ENCODE peak calls at places on chromosomes 1 and 21, in five cellular contexts. F, C, O, J and H are unnamed samples.

GRCh38 chr1:37498872-37499617 is 15.5 kb downstream of the MEAF6 start:
- DNase-seq in J (no peak), O (no peak), F (no peak), C (no peak), H (no peak)

GRCh38 chr1:228284521-228284920 is 76.7 kb downstream of the OBSCN start:
- DNase-seq in O (no peak), J (no peak), F (no peak), C (no peak), H (no peak)

GRCh38 chr1:210359255-210359654 is 30.6 kb downstream of the HHAT start:
- DNase-seq in C (no peak), O (no peak), J (no peak), F (no peak), H (no peak)

GRCh38 chr1:48684381-48684780 is 92.3 kb downstream of the BEND5 start:
- DNase-seq in J (no peak), C (no peak), F (no peak), O (no peak), H (no peak)

GRCh38 chr1:107264561-107264960 is 123.7 kb downstream of the NTNG1 start:
- DNase-seq in C (no peak), O (no peak), J (no peak), F (no peak), H (no peak)

GRCh38 chr1:32200226-32201010 is at the start of gene CCDC28B:
- DNase-seq in J (no peak), F (peak), C (peak), O (peak), H (peak)

GRCh38 chr1:242056988-242057744 is 58.3 kb upstream of the MAP1LC3C start:
- DNase-seq in C (no peak), J (no peak), O (no peak), F (no peak), H (no peak)

GRCh38 chr1:85940621-85941306 is 215.8 kb downstream of the COL24A1 start:
- DNase-seq in C (no peak), F (no peak), J (no peak), O (no peak), H (no peak)

GRCh38 chr1:216833516-216833915 is 110.3 kb upstream of the ESRRG start:
- DNase-seq in J (no peak), O (no peak), C (no peak), F (no peak), H (no peak)

GRCh38 chr1:65764052-65764451 is 28.6 kb upstream of the PDE4B start:
- DNase-seq in J (no peak), C (no peak), F (no peak), O (no peak), H (no peak)

GRCh38 chr1:87367549-87367948 is 38.9 kb downstream of the LMO4 start:
- DNase-seq in C (no peak), O (no peak), J (no peak), F (no peak), H (no peak)

GRCh38 chr1:59730302-59730701 is 84.4 kb upstream of the HOOK1 start:
- DNase-seq in J (no peak), O (no peak), F (no peak), C (no peak), H (no peak)

DNA sequence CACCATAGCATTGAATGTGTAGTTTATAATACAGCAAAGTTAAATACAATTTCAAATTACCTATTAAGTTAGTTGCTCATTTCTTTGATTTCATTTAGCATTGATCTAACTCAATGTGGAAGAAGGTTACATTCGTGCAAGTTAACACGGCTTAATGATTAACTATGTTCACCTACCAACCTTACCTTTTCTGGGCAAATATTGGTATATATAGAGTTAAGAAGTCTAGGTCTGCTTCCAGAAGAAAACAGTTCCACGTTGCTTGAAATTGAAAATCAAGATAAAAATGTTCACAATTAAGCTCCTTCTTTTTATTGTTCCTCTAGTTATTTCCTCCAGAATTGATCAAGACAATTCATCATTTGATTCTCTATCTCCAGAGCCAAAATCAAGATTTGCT is at the start of gene ANGPTL3:
- DNase-seq in F (no peak), C (no peak), J (no peak), O (no peak), H (no peak)
- TF ChIP-seq ESRRA in F (no peak), C (no peak), J (no peak), O (no peak), H (no peak)

GRCh38 chr1:165173409-165173808 is 183.1 kb downstream of the LMX1A start:
- DNase-seq in C (no peak), O (no peak), F (no peak), J (no peak), H (no peak)

GRCh38 chr1:165168466-165168865 is 188.0 kb downstream of the LMX1A start:
- DNase-seq in F (no peak), C (no peak), O (no peak), J (no peak), H (no peak)

GRCh38 chr1:165169729-165170128 is 186.8 kb downstream of the LMX1A start:
- DNase-seq in J (no peak), C (no peak), O (no peak), F (no peak), H (no peak)

GRCh38 chr1:165172666-165173065 is 183.8 kb downstream of the LMX1A start:
- DNase-seq in J (no peak), C (no peak), O (no peak), F (no peak), H (no peak)

DNA sequence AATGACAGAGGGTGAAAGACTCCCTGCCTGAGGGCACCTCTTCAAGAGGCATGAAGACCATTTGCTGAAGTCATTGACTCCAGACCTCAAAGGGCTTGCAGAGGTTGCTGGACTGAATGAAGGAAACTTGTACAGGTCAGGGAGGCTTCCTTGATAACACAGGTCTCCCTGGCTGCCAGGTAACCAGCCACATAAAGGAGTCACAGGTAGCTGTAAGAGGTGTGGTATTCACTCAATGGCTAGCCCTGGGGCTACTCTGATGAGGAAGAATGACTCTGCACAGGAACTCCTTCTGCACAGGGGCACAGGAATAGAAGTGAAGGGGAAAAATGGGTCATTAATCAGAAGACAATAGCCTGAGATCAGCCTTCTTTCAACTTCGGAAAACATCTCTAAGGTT is 187.5 kb downstream of the LMX1A start:
- DNase-seq in F (no peak), C (no peak), O (no peak), J (no peak), H (no peak)
- TF ChIP-seq ESRRA in F (no peak), C (no peak), O (no peak), J (no peak), H (no peak)

GRCh38 chr1:54826226-54826816 is 25.2 kb upstream of the TTC22 start:
- DNase-seq in O (no peak), F (no peak), C (no peak), J (no peak), H (no peak)

GRCh38 chr1:54823670-54824069 is 22.5 kb upstream of the TTC22 start:
- DNase-seq in J (no peak), O (no peak), C (no peak), F (no peak), H (no peak)

GRCh38 chr1:54819733-54820132 is 18.6 kb upstream of the TTC22 start:
- DNase-seq in C (no peak), J (no peak), O (no peak), F (no peak), H (no peak)

DNA sequence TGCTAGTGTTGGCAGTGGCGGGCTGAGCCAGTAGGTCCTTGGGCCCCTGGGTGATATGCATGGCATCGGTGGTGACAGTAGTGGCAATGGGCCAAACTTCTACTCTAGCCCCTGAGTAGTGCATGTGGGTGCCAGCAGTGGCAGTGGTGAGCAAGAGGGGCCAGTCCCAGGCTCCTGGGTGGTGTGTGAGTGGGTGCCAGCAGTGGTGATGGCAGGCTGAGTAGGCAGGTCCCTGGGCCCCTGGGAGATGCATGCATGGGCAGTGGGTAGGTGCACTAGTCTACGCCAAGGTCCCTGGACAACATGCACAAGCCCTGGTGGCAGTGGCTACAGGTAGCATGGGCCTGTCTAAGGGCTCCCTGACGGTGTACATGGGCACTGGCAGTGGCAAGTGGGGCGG is 24.6 kb upstream of the TTC22 start:
- DNase-seq in J (no peak), F (no peak), C (no peak), O (no peak), H (no peak)
- TF ChIP-seq ESRRA in J (no peak), F (no peak), C (no peak), O (no peak), H (no peak)

DNA sequence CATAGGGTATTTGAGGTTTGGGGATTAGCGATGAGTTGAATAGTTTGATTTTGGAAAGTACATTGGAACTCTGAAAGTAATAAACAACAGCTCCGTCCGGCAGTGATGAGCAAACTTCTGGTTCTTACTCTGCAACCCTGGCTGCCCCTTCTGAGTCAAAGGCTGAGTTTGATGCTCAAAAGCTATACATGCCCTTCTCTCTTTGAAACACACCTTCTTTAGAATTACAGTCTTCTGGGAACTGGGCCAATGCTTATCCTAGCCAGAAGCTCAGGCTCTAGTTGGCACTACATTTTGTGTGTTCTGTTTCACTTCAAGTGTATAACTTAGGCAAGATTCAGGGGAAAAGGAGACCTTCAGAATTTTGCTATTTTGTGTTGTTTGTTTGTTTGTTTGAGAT is 9.3 kb downstream of the AHCYL1 start:
- DNase-seq in J (no peak), O (no peak), C (no peak), F (no peak), H (no peak)
- TF ChIP-seq ESRRA in J (no peak), O (no peak), C (no peak), F (no peak), H (no peak)

GRCh38 chr1:184156521-184157395 is 105.2 kb downstream of the TSEN15 start:
- DNase-seq in J (no peak), F (no peak), C (peak), O (no peak), H (no peak)

GRCh38 chr1:184152502-184152901 is 101.0 kb downstream of the TSEN15 start:
- DNase-seq in O (no peak), C (no peak), J (no peak), F (no peak), H (no peak)

GRCh38 chr1:184153731-184154130 is 102.2 kb downstream of the TSEN15 start:
- DNase-seq in O (no peak), F (no peak), C (no peak), J (no peak), H (no peak)

GRCh38 chr1:184150776-184151531 is 99.4 kb downstream of the TSEN15 start:
- DNase-seq in F (no peak), O (no peak), J (no peak), C (no peak), H (no peak)

GRCh38 chr1:184152944-184153343 is 101.4 kb downstream of the TSEN15 start:
- DNase-seq in F (no peak), C (no peak), O (no peak), J (no peak), H (no peak)
- TF ChIP-seq ESRRA in F (no peak), C (no peak), O (no peak), J (no peak), H (no peak)

GRCh38 chr1:117683571-117684285 is 77.9 kb downstream of the TENT5C start:
- DNase-seq in J (no peak), F (no peak), C (no peak), O (no peak), H (no peak)
- TF ChIP-seq ESRRA in J (no peak), F (no peak), C (no peak), O (no peak), H (no peak)

GRCh38 chr21:44423941-44424607 is 31.2 kb upstream of the LRRC3 start:
- DNase-seq in O (no peak), F (no peak), C (peak), J (no peak), H (no peak)
- TF ChIP-seq ESRRA in O (no peak), F (no peak), C (no peak), J (no peak), H (no peak)

GRCh38 chr21:33539612-33540011 is 2.3 kb downstream of the GART start:
- DNase-seq in C (no peak), F (no peak), O (no peak), J (no peak), H (no peak)
- TF ChIP-seq ESRRA in C (no peak), F (no peak), O (no peak), J (no peak), H (no peak)